ENCODE peak calls at places on chromosomes 4 and X, in five cellular contexts. R is Karpas-422; J is body of pancreas; F is CD8-positive, alpha-beta memory T cell; Y is adrenal gland. U is an unnamed sample. For H3K27me3 and H3K4me1, the result is how much of the 10 kb centered on the place peaks cover.

GRCh38 chrX:150980186-150980585 is 2.9 kb upstream of the HMGB3 start:
- DNase-seq in R (no peak), J (no peak), F (no peak), Y (no peak), U (no peak)

GRCh38 chr4:148730241-148730640 is 288.0 kb upstream of the NR3C2 start:
- DNase-seq in R (no peak), J (no peak), F (no peak), Y (no peak), U (no peak)

GRCh38 chrX:150143721-150144440 is 205.6 kb upstream of the EOLA2 start:
- DNase-seq in R (no peak), J (no peak), F (no peak), Y (no peak), U (peak)

GRCh38 chrX:143873343-143873742 is 10.5 kb upstream of the UBE2NL start:
- DNase-seq in R (no peak), J (no peak), F (no peak), Y (no peak), U (no peak)

GRCh38 chr4:182925298-182925738 is 8.1 kb upstream of the DCTD start:
- DNase-seq in R (peak), J (peak), F (peak), Y (peak), U (peak)

GRCh38 chr4:98688416-98689290 is 30.2 kb upstream of the TSPAN5 start:
- DNase-seq in R (no peak), J (no peak), F (peak), Y (peak), U (no peak)

GRCh38 chrX:130994671-130995070 is 63.5 kb upstream of the ARHGAP36 start:
- DNase-seq in R (peak), J (peak), F (no peak), Y (peak), U (peak)

GRCh38 chrX:87900320-87900908 is 382.8 kb downstream of the KLHL4 start:
- DNase-seq in R (no peak), J (no peak), F (peak), Y (no peak), U (peak)

GRCh38 chr4:78578674-78579430 is 27.3 kb downstream of the ANXA3 start:
- DNase-seq in R (no peak), J (no peak), F (no peak), Y (no peak), U (no peak)

GRCh38 chr4:107718351-107718965 is 1.6 kb downstream of the PAPSS1 start:
- DNase-seq in R (peak), J (no peak), F (no peak), Y (no peak), U (no peak)

GRCh38 chrX:10017866-10018265 is 50.7 kb downstream of the CLDN34 start:
- DNase-seq in R (no peak), J (no peak), F (no peak), Y (no peak), U (peak)

GRCh38 chr4:54152846-54153600 is 53.1 kb downstream of the GSX2 start:
- DNase-seq in R (no peak), J (no peak), F (no peak), Y (no peak), U (no peak)

GRCh38 chr4:178086324-178086723 is 644.1 kb upstream of the AGA start:
- DNase-seq in R (no peak), J (no peak), F (no peak), Y (no peak), U (no peak)
- H3K27me3 ChIP-seq in R (under half), J (under half), F (under half), Y (under half), U (under half)

GRCh38 chr4:2888826-2889225 is 45.2 kb downstream of the ADD1 start:
- DNase-seq in R (no peak), J (no peak), F (no peak), Y (no peak), U (no peak)
- H3K4me1 ChIP-seq in R (under half), J (under half), F (under half), Y (under half), U (under half)

GRCh38 chrX:56314334-56314733 is 82.2 kb downstream of the KLF8 start:
- DNase-seq in R (no peak), J (no peak), F (no peak), Y (no peak), U (no peak)

GRCh38 chrX:56310581-56310980 is 78.4 kb downstream of the KLF8 start:
- DNase-seq in R (no peak), J (no peak), F (no peak), Y (no peak), U (no peak)

GRCh38 chrX:56308726-56309125 is 76.6 kb downstream of the KLF8 start:
- DNase-seq in R (no peak), J (no peak), F (no peak), Y (no peak), U (no peak)

GRCh38 chrX:56309881-56310280 is 77.7 kb downstream of the KLF8 start:
- DNase-seq in R (no peak), J (no peak), F (no peak), Y (no peak), U (no peak)

GRCh38 chrX:56313308-56313707 is 81.2 kb downstream of the KLF8 start:
- DNase-seq in R (no peak), J (no peak), F (no peak), Y (no peak), U (no peak)
- H3K27me3 ChIP-seq in R (under half), J (under half), F (under half), Y (under half), U (under half)

DNA sequence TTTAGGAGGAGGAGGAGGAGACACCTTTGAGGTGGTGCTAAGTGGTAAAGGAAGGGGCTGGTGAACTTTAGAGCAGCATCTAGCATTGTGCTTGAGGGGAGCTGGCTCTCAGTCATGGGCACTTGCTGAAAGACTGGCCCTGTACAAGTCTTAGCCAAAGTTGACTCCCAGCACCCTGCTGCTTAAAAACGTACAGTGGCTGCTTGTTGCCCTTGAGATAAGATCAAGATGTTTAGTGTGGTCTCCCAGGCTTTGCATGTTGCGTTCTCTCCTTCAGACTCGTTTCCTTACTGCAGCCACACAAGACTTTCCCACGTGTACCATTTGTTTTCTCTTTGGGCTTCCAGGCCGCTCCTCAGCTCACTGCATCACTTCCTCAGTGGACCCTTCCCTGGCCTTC is 1.8 kb downstream of the MED28 start:
- DNase-seq in R (no peak), J (no peak), F (no peak), Y (no peak), U (no peak)
- H3K4me1 ChIP-seq in R (under half), J (under half), F (under half), Y (under half), U (under half)